ENCODE peak calls at places on chromosomes 12 and 14, in nine cellular contexts. One of them, this sample, is unnamed.
A peak's percentile ranks its signal among the peaks of the same experiment; 100 is the strongest.

GRCh38 chr14:99774526-99775307 is 18.5 kb upstream of the EML1 start:
- DNase-seq in HFFc6: no peak
- DNase-seq in AG09319: no peak
- DNase-seq in neural crest cell: no peak
- DNase-seq in activated B cell treated with CpG ODN at 0.5 μM for 24 hours: no peak
- DNase-seq in foreskin keratinocyte: no peak
- DNase-seq in heart left ventricle: no peak
- DNase-seq in body of pancreas: peak; percentile 46
- DNase-seq in HepG2: no peak
- DNase-seq in this sample: peak; percentile 52

GRCh38 chr12:76272292-76272691 is 75.9 kb downstream of the BBS10 start:
- DNase-seq in neural crest cell: peak; percentile 20
- DNase-seq in HepG2: peak; percentile 3
- DNase-seq in heart left ventricle: no peak
- DNase-seq in HFFc6: no peak
- DNase-seq in body of pancreas: no peak
- DNase-seq in activated B cell treated with CpG ODN at 0.5 μM for 24 hours: no peak
- DNase-seq in foreskin keratinocyte: no peak
- DNase-seq in AG09319: no peak
- DNase-seq in this sample: no peak

GRCh38 chr12:51863921-51864700 is 15.6 kb upstream of the FIGNL2 start:
- DNase-seq in body of pancreas: no peak
- DNase-seq in activated B cell treated with CpG ODN at 0.5 μM for 24 hours: no peak
- DNase-seq in neural crest cell: peak; percentile 70
- DNase-seq in HFFc6: no peak
- DNase-seq in HepG2: peak; percentile 35
- DNase-seq in foreskin keratinocyte: no peak
- DNase-seq in AG09319: no peak
- DNase-seq in heart left ventricle: no peak
- DNase-seq in this sample: peak; percentile 82

GRCh38 chr12:47799357-47799955 is 20.2 kb downstream of the HDAC7 start:
- DNase-seq in AG09319: no peak
- DNase-seq in HepG2: no peak
- DNase-seq in HFFc6: no peak
- DNase-seq in neural crest cell: no peak
- DNase-seq in heart left ventricle: peak; percentile 78
- DNase-seq in body of pancreas: no peak
- DNase-seq in activated B cell treated with CpG ODN at 0.5 μM for 24 hours: no peak
- DNase-seq in foreskin keratinocyte: no peak
- DNase-seq in this sample: no peak

GRCh38 chr12:96907681-96908163 is 665 bp downstream of the NEDD1 start:
- DNase-seq in foreskin keratinocyte: peak; percentile 36
- DNase-seq in HFFc6: no peak
- DNase-seq in HepG2: peak; percentile 15
- DNase-seq in body of pancreas: peak; percentile 23
- DNase-seq in activated B cell treated with CpG ODN at 0.5 μM for 24 hours: no peak
- DNase-seq in heart left ventricle: no peak
- DNase-seq in AG09319: no peak
- DNase-seq in neural crest cell: peak; percentile 8
- DNase-seq in this sample: no peak

GRCh38 chr12:100020370-100020769 is 35.6 kb upstream of the ANKS1B start:
- DNase-seq in heart left ventricle: no peak
- DNase-seq in foreskin keratinocyte: peak; percentile 39
- DNase-seq in neural crest cell: no peak
- DNase-seq in AG09319: no peak
- DNase-seq in HepG2: no peak
- DNase-seq in activated B cell treated with CpG ODN at 0.5 μM for 24 hours: no peak
- DNase-seq in body of pancreas: no peak
- DNase-seq in HFFc6: peak; percentile 25
- DNase-seq in this sample: no peak

GRCh38 chr12:89256060-89256459 is 96.2 kb downstream of the DUSP6 start:
- DNase-seq in AG09319: no peak
- DNase-seq in body of pancreas: no peak
- DNase-seq in foreskin keratinocyte: no peak
- DNase-seq in HepG2: no peak
- DNase-seq in activated B cell treated with CpG ODN at 0.5 μM for 24 hours: no peak
- DNase-seq in heart left ventricle: no peak
- DNase-seq in HFFc6: no peak
- DNase-seq in neural crest cell: no peak
- DNase-seq in this sample: no peak

GRCh38 chr14:23182372-23183014 is 967 bp downstream of the SLC7A8 start:
- DNase-seq in body of pancreas: peak; percentile 77
- DNase-seq in neural crest cell: no peak
- DNase-seq in AG09319: no peak
- DNase-seq in heart left ventricle: peak; percentile 23
- DNase-seq in HFFc6: no peak
- DNase-seq in activated B cell treated with CpG ODN at 0.5 μM for 24 hours: peak; percentile 27
- DNase-seq in foreskin keratinocyte: peak; percentile 60
- DNase-seq in HepG2: no peak
- DNase-seq in this sample: no peak

GRCh38 chr12:124053855-124054254 is 80.8 kb downstream of the ZNF664 start:
- DNase-seq in body of pancreas: peak; percentile 13
- DNase-seq in heart left ventricle: peak; percentile 58
- DNase-seq in HFFc6: peak; percentile 48
- DNase-seq in foreskin keratinocyte: no peak
- DNase-seq in activated B cell treated with CpG ODN at 0.5 μM for 24 hours: no peak
- DNase-seq in AG09319: peak; percentile 30
- DNase-seq in HepG2: peak; percentile 52
- DNase-seq in neural crest cell: peak; percentile 41
- DNase-seq in this sample: no peak

GRCh38 chr12:129673807-129674206 is 230.0 kb downstream of the TMEM132D start:
- DNase-seq in activated B cell treated with CpG ODN at 0.5 μM for 24 hours: no peak
- DNase-seq in HepG2: no peak
- DNase-seq in AG09319: no peak
- DNase-seq in body of pancreas: no peak
- DNase-seq in HFFc6: no peak
- DNase-seq in neural crest cell: no peak
- DNase-seq in heart left ventricle: no peak
- DNase-seq in foreskin keratinocyte: no peak
- DNase-seq in this sample: no peak

GRCh38 chr14:37270629-37271028 is 72.9 kb downstream of the MIPOL1 start:
- DNase-seq in neural crest cell: no peak
- DNase-seq in foreskin keratinocyte: no peak
- DNase-seq in AG09319: no peak
- DNase-seq in heart left ventricle: no peak
- DNase-seq in HepG2: peak; percentile 42
- DNase-seq in activated B cell treated with CpG ODN at 0.5 μM for 24 hours: no peak
- DNase-seq in body of pancreas: no peak
- DNase-seq in HFFc6: no peak
- DNase-seq in this sample: no peak

GRCh38 chr12:104426926-104427546 is 29.7 kb upstream of the CHST11 start:
- DNase-seq in neural crest cell: no peak
- DNase-seq in body of pancreas: no peak
- DNase-seq in heart left ventricle: no peak
- DNase-seq in AG09319: peak; percentile 19
- DNase-seq in activated B cell treated with CpG ODN at 0.5 μM for 24 hours: no peak
- DNase-seq in foreskin keratinocyte: peak; percentile 76
- DNase-seq in HFFc6: peak; percentile 88
- DNase-seq in HepG2: no peak
- DNase-seq in this sample: no peak

GRCh38 chr14:104912053-104912452 is 12.6 kb upstream of the PLD4 start:
- DNase-seq in activated B cell treated with CpG ODN at 0.5 μM for 24 hours: no peak
- DNase-seq in neural crest cell: no peak
- DNase-seq in HFFc6: no peak
- DNase-seq in heart left ventricle: no peak
- DNase-seq in foreskin keratinocyte: no peak
- DNase-seq in HepG2: no peak
- DNase-seq in AG09319: no peak
- DNase-seq in body of pancreas: no peak
- DNase-seq in this sample: no peak

GRCh38 chr12:18101043-18101442 is 11.1 kb upstream of the RERGL start:
- DNase-seq in activated B cell treated with CpG ODN at 0.5 μM for 24 hours: no peak
- DNase-seq in AG09319: no peak
- DNase-seq in body of pancreas: no peak
- DNase-seq in heart left ventricle: no peak
- DNase-seq in foreskin keratinocyte: no peak
- DNase-seq in neural crest cell: no peak
- DNase-seq in HFFc6: no peak
- DNase-seq in HepG2: no peak
- DNase-seq in this sample: no peak

DNA sequence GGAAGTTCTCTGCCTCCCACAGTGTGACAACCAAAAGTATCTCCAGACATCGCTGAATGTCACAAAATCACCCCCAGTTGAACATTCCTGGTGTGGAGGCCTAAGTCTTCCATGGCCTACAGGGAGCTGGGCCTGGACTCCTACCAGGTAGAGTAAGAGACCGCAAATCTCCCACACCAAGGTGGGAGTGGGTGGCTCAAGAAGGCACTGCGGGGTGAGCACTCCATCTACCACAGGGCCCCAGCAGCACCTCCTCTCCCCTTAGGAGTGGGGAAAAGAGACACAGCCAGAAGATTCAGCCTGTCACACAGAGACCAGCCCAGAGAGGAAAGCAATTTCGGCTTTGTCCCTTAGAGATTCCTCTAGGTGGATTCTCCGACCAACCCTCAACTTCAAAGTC is 25.5 kb downstream of the LRTM2 start:
- DNase-seq in AG09319: no peak
- DNase-seq in neural crest cell: no peak
- DNase-seq in activated B cell treated with CpG ODN at 0.5 μM for 24 hours: no peak
- DNase-seq in foreskin keratinocyte: no peak
- DNase-seq in heart left ventricle: no peak
- DNase-seq in HepG2: no peak
- DNase-seq in HFFc6: no peak
- DNase-seq in body of pancreas: no peak
- DNase-seq in this sample: no peak
- TF ChIP-seq CTCF in AG09319: no peak
- TF ChIP-seq CTCF in neural crest cell: no peak
- TF ChIP-seq CTCF in activated B cell treated with CpG ODN at 0.5 μM for 24 hours: no peak
- TF ChIP-seq CTCF in foreskin keratinocyte: no peak
- TF ChIP-seq CTCF in heart left ventricle: no peak
- TF ChIP-seq CTCF in HepG2: no peak
- TF ChIP-seq CTCF in HFFc6: no peak
- TF ChIP-seq CTCF in body of pancreas: no peak
- TF ChIP-seq CTCF in this sample: no peak

GRCh38 chr14:76015668-76016067 is 30.1 kb downstream of the IFT43 start:
- DNase-seq in AG09319: no peak
- DNase-seq in HepG2: no peak
- DNase-seq in neural crest cell: no peak
- DNase-seq in body of pancreas: no peak
- DNase-seq in foreskin keratinocyte: no peak
- DNase-seq in activated B cell treated with CpG ODN at 0.5 μM for 24 hours: no peak
- DNase-seq in heart left ventricle: no peak
- DNase-seq in HFFc6: no peak
- DNase-seq in this sample: no peak

GRCh38 chr14:76006253-76006652 is 20.7 kb downstream of the IFT43 start:
- DNase-seq in HFFc6: no peak
- DNase-seq in foreskin keratinocyte: no peak
- DNase-seq in activated B cell treated with CpG ODN at 0.5 μM for 24 hours: no peak
- DNase-seq in AG09319: no peak
- DNase-seq in HepG2: no peak
- DNase-seq in body of pancreas: no peak
- DNase-seq in heart left ventricle: no peak
- DNase-seq in neural crest cell: no peak
- DNase-seq in this sample: no peak

GRCh38 chr14:76015191-76015590 is 29.6 kb downstream of the IFT43 start:
- DNase-seq in activated B cell treated with CpG ODN at 0.5 μM for 24 hours: no peak
- DNase-seq in heart left ventricle: no peak
- DNase-seq in HFFc6: no peak
- DNase-seq in AG09319: no peak
- DNase-seq in HepG2: no peak
- DNase-seq in neural crest cell: no peak
- DNase-seq in body of pancreas: no peak
- DNase-seq in foreskin keratinocyte: no peak
- DNase-seq in this sample: no peak

GRCh38 chr14:76007852-76008251 is 22.3 kb downstream of the IFT43 start:
- DNase-seq in HFFc6: no peak
- DNase-seq in AG09319: no peak
- DNase-seq in body of pancreas: no peak
- DNase-seq in foreskin keratinocyte: no peak
- DNase-seq in heart left ventricle: no peak
- DNase-seq in neural crest cell: no peak
- DNase-seq in HepG2: no peak
- DNase-seq in activated B cell treated with CpG ODN at 0.5 μM for 24 hours: no peak
- DNase-seq in this sample: no peak

DNA sequence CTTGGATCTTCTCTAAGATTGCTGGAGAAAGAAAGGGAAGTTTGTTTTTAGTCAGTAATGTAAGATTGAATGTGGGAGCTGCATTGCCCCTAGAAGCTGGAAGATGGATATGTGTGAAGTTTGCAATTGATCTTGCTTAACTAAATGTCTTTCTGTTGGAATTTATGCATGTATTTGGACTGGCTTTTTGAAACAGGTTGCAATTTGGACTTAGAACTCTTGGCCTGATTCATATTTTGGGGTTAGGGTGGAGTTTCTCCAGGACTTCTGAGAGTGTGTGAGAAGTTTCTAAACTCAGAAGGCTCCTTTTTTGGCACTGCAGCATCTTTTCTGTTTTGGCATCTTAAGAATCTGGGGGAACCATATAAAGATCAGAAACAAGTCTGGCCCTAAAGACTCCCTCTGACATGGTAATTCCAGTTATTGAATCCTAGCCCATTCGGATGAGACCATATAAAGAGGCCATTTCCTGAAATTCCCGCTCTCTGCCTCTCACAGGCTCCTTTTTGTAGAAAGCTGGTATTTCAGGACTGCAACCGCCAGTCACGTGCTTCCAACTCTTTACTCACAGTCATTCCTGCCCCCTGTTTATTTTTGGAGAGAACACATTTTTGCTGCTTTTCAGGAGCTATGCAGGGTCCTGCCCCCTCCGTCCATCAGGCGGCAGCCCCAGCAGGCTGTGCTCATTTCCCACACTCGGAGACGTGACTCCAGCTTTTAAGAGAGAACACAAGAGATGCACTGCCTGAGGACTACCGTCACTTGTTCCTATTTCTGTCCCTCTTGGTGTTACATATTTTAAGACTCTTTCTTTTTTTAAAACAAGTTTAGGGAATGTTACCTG is 26.6 kb downstream of the IFT43 start:
- DNase-seq in neural crest cell: no peak
- DNase-seq in heart left ventricle: peak; percentile 41
- DNase-seq in AG09319: no peak
- DNase-seq in foreskin keratinocyte: no peak
- DNase-seq in body of pancreas: no peak
- DNase-seq in activated B cell treated with CpG ODN at 0.5 μM for 24 hours: no peak
- DNase-seq in HFFc6: no peak
- DNase-seq in HepG2: no peak
- DNase-seq in this sample: no peak
- TF ChIP-seq CTCF in neural crest cell: no peak
- TF ChIP-seq CTCF in heart left ventricle: no peak
- TF ChIP-seq CTCF in AG09319: no peak
- TF ChIP-seq CTCF in foreskin keratinocyte: no peak
- TF ChIP-seq CTCF in body of pancreas: no peak
- TF ChIP-seq CTCF in activated B cell treated with CpG ODN at 0.5 μM for 24 hours: no peak
- TF ChIP-seq CTCF in HFFc6: no peak
- TF ChIP-seq CTCF in HepG2: no peak
- TF ChIP-seq CTCF in this sample: no peak

GRCh38 chr12:53221203-53222076 is 10.6 kb downstream of the RARG start:
- DNase-seq in AG09319: no peak
- DNase-seq in neural crest cell: peak; percentile 53
- DNase-seq in body of pancreas: peak; percentile 87
- DNase-seq in activated B cell treated with CpG ODN at 0.5 μM for 24 hours: peak; percentile 66
- DNase-seq in heart left ventricle: peak; percentile 84
- DNase-seq in HepG2: peak; percentile 77
- DNase-seq in HFFc6: no peak
- DNase-seq in foreskin keratinocyte: peak; percentile 18
- DNase-seq in this sample: peak; percentile 82
- TF ChIP-seq CTCF in AG09319: peak; percentile 12
- TF ChIP-seq CTCF in neural crest cell: peak; percentile 45
- TF ChIP-seq CTCF in body of pancreas: peak; percentile 20
- TF ChIP-seq CTCF in activated B cell treated with CpG ODN at 0.5 μM for 24 hours: no peak
- TF ChIP-seq CTCF in heart left ventricle: peak; percentile 37
- TF ChIP-seq CTCF in HepG2: peak; percentile 70
- TF ChIP-seq CTCF in HFFc6: peak; percentile 54
- TF ChIP-seq CTCF in foreskin keratinocyte: peak; percentile 42
- TF ChIP-seq CTCF in this sample: peak; percentile 52

GRCh38 chr12:73629893-73630872 is 907.5 kb upstream of the ATXN7L3B start:
- DNase-seq in body of pancreas: no peak
- DNase-seq in activated B cell treated with CpG ODN at 0.5 μM for 24 hours: no peak
- DNase-seq in heart left ventricle: no peak
- DNase-seq in AG09319: no peak
- DNase-seq in foreskin keratinocyte: no peak
- DNase-seq in neural crest cell: no peak
- DNase-seq in HepG2: no peak
- DNase-seq in HFFc6: no peak
- DNase-seq in this sample: no peak
- TF ChIP-seq CTCF in body of pancreas: no peak
- TF ChIP-seq CTCF in activated B cell treated with CpG ODN at 0.5 μM for 24 hours: no peak
- TF ChIP-seq CTCF in heart left ventricle: no peak
- TF ChIP-seq CTCF in AG09319: no peak
- TF ChIP-seq CTCF in foreskin keratinocyte: no peak
- TF ChIP-seq CTCF in neural crest cell: peak; percentile 44
- TF ChIP-seq CTCF in HepG2: no peak
- TF ChIP-seq CTCF in HFFc6: no peak
- TF ChIP-seq CTCF in this sample: peak; percentile 58

This sample was measured in type B pancreatic cell.